ENCODE peak calls at places on chromosomes 3 and 15, in four cellular contexts. N, F, Q and B are unnamed samples.
A peak's percentile ranks its signal among the peaks of the same experiment; 100 is the strongest.

GRCh38 chr3:185316740-185317407 is 46.1 kb upstream of the MAP3K13 start:
- DNase-seq in Q (no peak), N (no peak), F (no peak), B (no peak)

GRCh38 chr3:128663151-128663550 is 12.5 kb upstream of the RPN1 start:
- DNase-seq in N (no peak), Q (no peak), F (no peak), B (no peak)

GRCh38 chr3:71064976-71065763 is 518.4 kb downstream of the FOXP1 start:
- DNase-seq in F (peak; percentile 90), Q (peak; percentile 70), N (peak; percentile 38), B (peak; percentile 72)

GRCh38 chr15:68821190-68821897 is 649 bp upstream of the ANP32A start:
- DNase-seq in N (no peak), Q (no peak), F (peak; percentile 50), B (peak; percentile 3)

GRCh38 chr3:197378987-197379718 is 80.7 kb upstream of the DLG1 start:
- DNase-seq in Q (no peak), N (no peak), F (no peak), B (no peak)

GRCh38 chr3:7508821-7509220 is 647.9 kb downstream of the GRM7 start:
- DNase-seq in N (no peak), F (no peak), Q (no peak), B (no peak)

GRCh38 chr3:14691719-14692118 is 16.8 kb downstream of the C3orf20 start:
- DNase-seq in Q (no peak), F (no peak), N (no peak), B (no peak)

GRCh38 chr3:13579089-13579488 is 30.2 kb downstream of the FBLN2 start:
- DNase-seq in Q (no peak), N (no peak), F (no peak), B (no peak)

GRCh38 chr3:147113293-147114045 is 292.9 kb downstream of the ZIC4 start:
- DNase-seq in N (no peak), Q (no peak), F (no peak), B (no peak)